ENCODE peak calls at places on chromosomes 12 and 14, in nine cellular contexts. U is nephron progenitor cell; N is stimulated activated CD8-positive, alpha-beta memory T cell treated with anti-CD3 and anti-CD28 coated beads, Interleukin-2, amount 100 ng/mL, for 48 hours; K is activated CD4-positive, alpha-beta T cell treated with anti-CD3 and anti-CD28 coated beads for 36 hours; G is hepatocyte; X is HT1080; L is EH; Z is hepatic stellate cell; D is activated naive CD4-positive, alpha-beta T cell treated with Interleukin-2 at 50 U/mL for 16 hours. Q is an unnamed sample.
A peak's percentile ranks its signal among the peaks of the same experiment; 100 is the strongest.

GRCh38 chr12:12813120-12814101 is at the start of gene DDX47:
- DNase-seq in X (peak; percentile 89), D (peak; percentile 97), G (peak; percentile 96), L (peak; percentile 91), N (peak; percentile 96), U (peak; percentile 99), K (peak; percentile 99), Z (peak; percentile 83), Q (peak; percentile 92)

GRCh38 chr12:3049596-3050314 is 27.4 kb upstream of the TSPAN9 start:
- DNase-seq in K (no peak), D (no peak), U (no peak), X (no peak), G (no peak), N (no peak), L (no peak), Z (no peak), Q (no peak)

GRCh38 chr14:55699131-55700057 is 119.4 kb downstream of the KTN1 start:
- DNase-seq in U (no peak), G (no peak), D (no peak), X (peak; percentile 80), L (peak; percentile 73), K (no peak), Z (peak; percentile 15), N (no peak), Q (no peak)

GRCh38 chr12:4121506-4122020 is 152.0 kb upstream of the CCND2 start:
- DNase-seq in X (no peak), D (no peak), U (no peak), L (no peak), Z (no peak), N (no peak), G (no peak), K (no peak), Q (no peak)

GRCh38 chr14:76564471-76565119 is 188.7 kb downstream of the ESRRB start:
- DNase-seq in U (no peak), D (no peak), N (no peak), L (peak; percentile 6), G (no peak), K (no peak), Z (no peak), X (no peak), Q (peak; percentile 45)

GRCh38 chr14:104465482-104466390 is 113.8 kb upstream of the C14orf180 start:
- DNase-seq in L (no peak), U (no peak), N (no peak), K (no peak), G (no peak), D (no peak), X (no peak), Z (no peak), Q (no peak)

GRCh38 chr14:56334458-56334857 is 216.2 kb downstream of the PELI2 start:
- DNase-seq in L (no peak), U (no peak), N (no peak), X (no peak), G (no peak), Z (no peak), K (no peak), D (no peak), Q (no peak)

GRCh38 chr14:54766276-54767138 is 136.1 kb downstream of the GCH1 start:
- DNase-seq in X (no peak), K (peak; percentile 40), G (no peak), U (no peak), Z (no peak), N (no peak), D (no peak), L (no peak), Q (no peak)

GRCh38 chr14:49194067-49194466 is 392.1 kb downstream of the RPS29 start:
- DNase-seq in N (no peak), D (no peak), U (no peak), X (no peak), G (no peak), Z (no peak), L (no peak), K (no peak), Q (no peak)

GRCh38 chr12:79973774-79974173 is 38.9 kb upstream of the PPP1R12A start:
- DNase-seq in L (no peak), G (no peak), U (no peak), D (no peak), X (no peak), Z (no peak), N (no peak), K (no peak), Q (no peak)

GRCh38 chr12:11650279-11650696 is 814 bp downstream of the ETV6 start:
- DNase-seq in Z (no peak), U (peak; percentile 54), L (no peak), K (no peak), X (peak; percentile 32), N (no peak), G (no peak), D (no peak), Q (peak; percentile 74)

GRCh38 chr12:131457331-131458047 is 253.4 kb upstream of the SFSWAP start:
- DNase-seq in X (no peak), K (no peak), G (no peak), U (no peak), D (no peak), L (no peak), Z (no peak), N (no peak), Q (no peak)

GRCh38 chr14:66965831-66966230 is 223.4 kb upstream of the GARIN2 start:
- DNase-seq in D (no peak), N (no peak), U (no peak), K (no peak), Z (peak; percentile 1), L (peak; percentile 77), G (no peak), X (no peak), Q (no peak)

GRCh38 chr12:7907009-7907408 is 29.0 kb downstream of the SLC2A3 start:
- DNase-seq in L (peak; percentile 63), G (peak; percentile 82), D (no peak), X (peak; percentile 75), N (peak; percentile 8), K (peak; percentile 48), Z (peak; percentile 72), U (peak; percentile 31), Q (peak; percentile 60)

GRCh38 chr12:44523828-44524227 is 352.3 kb downstream of the NELL2 start:
- DNase-seq in N (no peak), G (no peak), L (no peak), K (no peak), U (no peak), X (no peak), Z (no peak), D (no peak), Q (no peak)

GRCh38 chr12:6231359-6232268 is 31.4 kb downstream of the CD9 start:
- DNase-seq in Z (no peak), U (no peak), K (no peak), N (no peak), L (no peak), D (no peak), X (no peak), G (no peak), Q (peak; percentile 33)

GRCh38 chr12:34290191-34290995 is 268.1 kb downstream of the ALG10 start:
- DNase-seq in L (no peak), D (no peak), U (no peak), N (no peak), Z (no peak), X (no peak), G (peak; percentile 3), K (no peak), Q (no peak)

GRCh38 chr12:124457287-124458219 is 109.9 kb downstream of the NCOR2 start:
- DNase-seq in X (no peak), D (peak; percentile 57), Z (peak; percentile 32), G (peak; percentile 33), U (no peak), L (peak; percentile 91), K (peak; percentile 73), N (peak; percentile 27), Q (peak; percentile 96)

GRCh38 chr14:95808371-95808770 is 68.3 kb upstream of the TUNAR start:
- DNase-seq in K (no peak), D (no peak), Z (no peak), N (no peak), G (no peak), L (no peak), X (no peak), U (no peak), Q (no peak)

GRCh38 chr12:49883065-49883464 is 20.6 kb downstream of the FAIM2 start:
- DNase-seq in G (no peak), K (no peak), N (no peak), D (no peak), L (no peak), Z (no peak), X (no peak), U (peak; percentile 41), Q (no peak)

GRCh38 chr12:120825337-120825736 is 78.8 kb downstream of the SPPL3 start:
- DNase-seq in D (no peak), K (no peak), X (no peak), N (no peak), L (no peak), Z (no peak), U (no peak), G (no peak), Q (no peak)

GRCh38 chr12:106585862-106586534 is 3.2 kb downstream of the RFX4 start:
- DNase-seq in N (no peak), L (no peak), Z (no peak), K (peak; percentile 38), X (no peak), U (peak; percentile 71), G (peak; percentile 27), D (no peak), Q (no peak)

GRCh38 chr14:23569443-23570151 is 2.0 kb upstream of the AP1G2 start:
- DNase-seq in N (no peak), Z (no peak), U (no peak), K (no peak), L (peak; percentile 43), D (no peak), G (no peak), X (peak; percentile 64), Q (no peak)

GRCh38 chr14:54776361-54777001 is 126.1 kb downstream of the GCH1 start:
- DNase-seq in G (no peak), L (peak; percentile 87), X (peak; percentile 32), N (peak; percentile 68), K (peak; percentile 94), Z (peak; percentile 85), D (peak; percentile 78), U (no peak), Q (peak; percentile 85)

GRCh38 chr12:122793685-122794106 is 19.3 kb downstream of the CCDC62 start:
- DNase-seq in G (peak; percentile 66), N (no peak), Z (peak; percentile 62), U (peak; percentile 7), L (peak; percentile 58), K (no peak), X (peak; percentile 50), D (no peak), Q (peak; percentile 80)